ENCODE peak calls at places on chromosomes 5 and 9, in five cellular contexts. M is ecto neural progenitor cell; R is nucleus accumbens; B is CD8-positive, alpha-beta memory T cell; F is dorsolateral prefrontal cortex. P is an unnamed sample.
A peak's percentile ranks its signal among the peaks of the same experiment; 100 is the strongest.

GRCh38 chr5:10635257-10635860 is 71.5 kb downstream of the ANKRD33B start:
- DNase-seq in M (no peak), B (no peak), R (no peak), F (no peak), P (peak; percentile 68)

GRCh38 chr5:87916320-87916719 is 352.3 kb downstream of the TMEM161B start:
- DNase-seq in R (no peak), M (no peak), B (no peak), F (no peak), P (no peak)

GRCh38 chr9:119811030-119811429 is 441.8 kb upstream of the BRINP1 start:
- DNase-seq in M (no peak), B (no peak), R (no peak), F (no peak), P (no peak)

GRCh38 chr5:52582313-52582712 is 205.4 kb upstream of the ITGA1 start:
- DNase-seq in B (no peak), M (no peak), F (no peak), R (no peak), P (no peak)

GRCh38 chr5:118611332-118611945 is 376.9 kb downstream of the DTWD2 start:
- DNase-seq in R (no peak), F (no peak), B (no peak), M (peak; percentile 52), P (peak; percentile 4)

GRCh38 chr5:174897281-174897950 is 173.0 kb downstream of the MSX2 start:
- DNase-seq in M (no peak), R (no peak), B (no peak), F (no peak), P (no peak)

GRCh38 chr9:128607642-128608350 is 48.9 kb downstream of the DYNC2I2 start:
- DNase-seq in M (no peak), R (peak; percentile 52), F (peak; percentile 44), B (no peak), P (no peak)

GRCh38 chr9:103804077-103804735 is 289.9 kb upstream of the SMC2 start:
- DNase-seq in M (no peak), F (no peak), B (no peak), R (no peak), P (no peak)

GRCh38 chr9:95459218-95459617 is 57.6 kb downstream of the PTCH1 start:
- DNase-seq in F (no peak), B (no peak), M (no peak), R (no peak), P (no peak)

GRCh38 chr9:14906000-14906399 is 4.2 kb downstream of the FREM1 start:
- DNase-seq in B (no peak), R (no peak), F (no peak), M (no peak), P (no peak)

GRCh38 chr9:124020520-124021384 is 9.2 kb downstream of the LHX2 start:
- DNase-seq in B (no peak), R (no peak), M (no peak), F (no peak), P (no peak)

P was measured in GM12891.